ENCODE peak calls at places on chromosomes 6 and 20, in seven cellular contexts. B, L, H, S, P, Q and Y are unnamed samples.

GRCh38 chr20:36859700-36860330 is 16.1 kb upstream of the TLDC2 start:
- DNase-seq in B (no peak), L (no peak), H (no peak), S (no peak), P (no peak), Q (no peak), Y (no peak)

GRCh38 chr6:16639689-16640480 is 121.4 kb downstream of the ATXN1 start:
- DNase-seq in B (no peak), L (no peak), H (no peak), S (no peak), P (no peak), Q (no peak), Y (no peak)

GRCh38 chr6:168093071-168093505 is 14.1 kb upstream of the FRMD1 start:
- DNase-seq in B (no peak), L (no peak), H (no peak), S (no peak), P (peak), Q (no peak), Y (no peak)

GRCh38 chr6:2581611-2582010 is 169.1 kb downstream of the MYLK4 start:
- DNase-seq in B (no peak), L (no peak), H (no peak), S (no peak), P (no peak), Q (no peak), Y (no peak)

GRCh38 chr6:46011241-46012085 is 4.2 kb downstream of the CLIC5 start:
- DNase-seq in B (no peak), L (peak), H (no peak), S (no peak), P (no peak), Q (peak), Y (peak)

GRCh38 chr6:89146748-89147715 is 1.2 kb downstream of the PM20D2 start:
- DNase-seq in B (no peak), L (no peak), H (no peak), S (no peak), P (no peak), Q (peak), Y (no peak)

GRCh38 chr20:36548006-36548315 is 6.6 kb downstream of the MYL9 start:
- DNase-seq in B (no peak), L (no peak), H (no peak), S (no peak), P (no peak), Q (no peak), Y (peak)

GRCh38 chr6:4316867-4317400 is 181.6 kb upstream of the ECI2 start:
- DNase-seq in B (peak), L (no peak), H (peak), S (no peak), P (no peak), Q (no peak), Y (no peak)

GRCh38 chr20:63968928-63969760 is 586 bp downstream of the ZNF512B start:
- DNase-seq in B (no peak), L (peak), H (no peak), S (no peak), P (peak), Q (no peak), Y (peak)

GRCh38 chr6:156450421-156450820 is 326.8 kb upstream of the ARID1B start:
- DNase-seq in B (no peak), L (no peak), H (no peak), S (no peak), P (no peak), Q (no peak), Y (no peak)

GRCh38 chr6:156451726-156452125 is 325.5 kb upstream of the ARID1B start:
- DNase-seq in B (no peak), L (no peak), H (no peak), S (no peak), P (no peak), Q (no peak), Y (no peak)

GRCh38 chr6:156449569-156449968 is 327.6 kb upstream of the ARID1B start:
- DNase-seq in B (no peak), L (no peak), H (no peak), S (no peak), P (no peak), Q (no peak), Y (no peak)

GRCh38 chr6:156451088-156451487 is 326.1 kb upstream of the ARID1B start:
- DNase-seq in B (no peak), L (no peak), H (no peak), S (no peak), P (no peak), Q (no peak), Y (no peak)

DNA sequence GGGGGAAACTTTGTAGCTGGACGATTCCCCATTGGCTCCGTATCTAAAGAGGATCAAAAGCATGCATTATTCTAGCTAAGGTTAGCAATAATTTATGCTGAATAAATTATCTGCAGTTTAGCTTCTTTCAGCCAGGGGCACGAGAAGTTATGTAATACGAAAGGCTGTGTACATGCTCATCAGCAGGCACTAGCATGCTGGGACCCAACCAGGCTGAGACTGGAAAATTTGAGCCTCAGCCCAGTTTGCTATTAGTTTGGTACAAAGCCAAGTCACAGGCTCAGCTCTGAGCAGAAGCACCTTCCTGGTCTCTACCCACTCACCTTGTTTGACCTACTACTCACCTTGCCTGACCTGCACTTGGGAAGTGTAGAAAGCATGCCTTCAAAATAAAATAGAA is 328.1 kb upstream of the ARID1B start:
- DNase-seq in B (no peak), L (no peak), H (peak), S (no peak), P (no peak), Q (no peak), Y (no peak)
- TF ChIP-seq CTCF in B (no peak), L (no peak), H (no peak), S (no peak), P (no peak), Q (no peak), Y (no peak)

GRCh38 chr6:71419954-71420692 is 131.5 kb downstream of the OGFRL1 start:
- DNase-seq in B (no peak), L (peak), H (peak), S (peak), P (peak), Q (no peak), Y (peak)
- TF ChIP-seq CTCF in B (no peak), L (no peak), H (no peak), S (no peak), P (no peak), Q (no peak), Y (no peak)

GRCh38 chr6:95364016-95364604 is 213.2 kb upstream of the MANEA start:
- DNase-seq in B (no peak), L (peak), H (no peak), S (no peak), P (no peak), Q (peak), Y (no peak)
- TF ChIP-seq CTCF in B (no peak), L (no peak), H (no peak), S (no peak), P (no peak), Q (peak), Y (peak)

GRCh38 chr6:27592107-27592480 is 119.2 kb upstream of the ZNF184 start:
- DNase-seq in B (no peak), L (no peak), H (no peak), S (no peak), P (no peak), Q (peak), Y (no peak)
- TF ChIP-seq CTCF in B (no peak), L (no peak), H (no peak), S (no peak), P (no peak), Q (no peak), Y (no peak)